ENCODE peak calls at places on chromosomes 4 and X, in eight cellular contexts. P is DMS153; N is EH; K is EL; J is stimulated activated naive CD8-positive, alpha-beta T cell treated with anti-CD3 and anti-CD28 coated beads, Interleukin-15, Interleukin-2, amounts not matched to agents 100 U/mL and 50 U/mL, for 24 hours; U is cardiac fibroblast; Z is IMR-90; X is psoas muscle. W is an unnamed sample.

GRCh38 chr4:81628489-81628888 is 156.8 kb upstream of the RASGEF1B start:
- DNase-seq in P (no peak), N (no peak), K (no peak), J (no peak), U (no peak), Z (no peak), X (no peak), W (no peak)

GRCh38 chr4:22463179-22463578 is 52.7 kb downstream of the ADGRA3 start:
- DNase-seq in P (no peak), N (no peak), K (no peak), J (peak), U (no peak), Z (no peak), X (no peak), W (no peak)

GRCh38 chr4:3655485-3656429 is 110.4 kb upstream of the ADRA2C start:
- DNase-seq in P (peak), N (peak), K (no peak), J (no peak), U (no peak), Z (no peak), X (no peak), W (no peak)

GRCh38 chr4:153122855-153123254 is 81.4 kb upstream of the TRIM2 start:
- DNase-seq in P (no peak), N (no peak), K (no peak), J (no peak), U (no peak), Z (no peak), X (no peak), W (no peak)

GRCh38 chr4:117676153-117676552 is 358.1 kb upstream of the NDST3 start:
- DNase-seq in P (no peak), N (no peak), K (no peak), J (no peak), U (no peak), Z (no peak), X (no peak), W (no peak)

GRCh38 chrX:115268421-115268820 is 21.1 kb upstream of the LUZP4 start:
- DNase-seq in P (no peak), N (peak), K (no peak), J (no peak), U (no peak), Z (peak), X (no peak), W (peak)

GRCh38 chr4:122695226-122695625 is 37.3 kb upstream of the BBS12 start:
- DNase-seq in P (no peak), N (no peak), K (no peak), J (no peak), U (no peak), Z (no peak), X (no peak), W (no peak)

GRCh38 chr4:101914761-101915160 is 124.2 kb downstream of the BANK1 start:
- DNase-seq in P (no peak), N (no peak), K (no peak), J (no peak), U (no peak), Z (no peak), X (no peak), W (no peak)

GRCh38 chr4:26780524-26780923 is 80.1 kb upstream of the STIM2 start:
- DNase-seq in P (no peak), N (peak), K (peak), J (no peak), U (peak), Z (peak), X (no peak), W (no peak)